ENCODE peak calls at places on chromosomes 13 and 19, in four cellular contexts. One of them, this sample, is unnamed.

GRCh38 chr13:50512602-50513527 is 330.6 kb downstream of the DLEU7 start:
- DNase-seq in AG04449: no peak
- DNase-seq in heart right ventricle: peak; percentile 65
- DNase-seq in activated CD4-positive, alpha-beta T cell treated with anti-CD3 and anti-CD28 coated beads for 48 hours: peak; percentile 43
- DNase-seq in this sample: no peak

GRCh38 chr19:49553451-49554271 is 25.9 kb downstream of the RCN3 start:
- DNase-seq in heart right ventricle: no peak
- DNase-seq in AG04449: peak; percentile 17
- DNase-seq in activated CD4-positive, alpha-beta T cell treated with anti-CD3 and anti-CD28 coated beads for 48 hours: peak; percentile 78
- DNase-seq in this sample: peak; percentile 45

GRCh38 chr13:87331178-87331577 is 340.0 kb upstream of the SLITRK5 start:
- DNase-seq in activated CD4-positive, alpha-beta T cell treated with anti-CD3 and anti-CD28 coated beads for 48 hours: no peak
- DNase-seq in AG04449: no peak
- DNase-seq in heart right ventricle: peak; percentile 17
- DNase-seq in this sample: no peak

GRCh38 chr13:76823969-76824368 is 62.2 kb downstream of the KCTD12 start:
- DNase-seq in AG04449: no peak
- DNase-seq in heart right ventricle: no peak
- DNase-seq in activated CD4-positive, alpha-beta T cell treated with anti-CD3 and anti-CD28 coated beads for 48 hours: no peak
- DNase-seq in this sample: no peak

GRCh38 chr13:113117956-113118327 is 4.7 kb upstream of the F10 start:
- DNase-seq in activated CD4-positive, alpha-beta T cell treated with anti-CD3 and anti-CD28 coated beads for 48 hours: no peak
- DNase-seq in AG04449: no peak
- DNase-seq in heart right ventricle: no peak
- DNase-seq in this sample: no peak

GRCh38 chr13:110107568-110108347 is 199.2 kb downstream of the COL4A1 start:
- DNase-seq in AG04449: no peak
- DNase-seq in heart right ventricle: no peak
- DNase-seq in activated CD4-positive, alpha-beta T cell treated with anti-CD3 and anti-CD28 coated beads for 48 hours: no peak
- DNase-seq in this sample: no peak

GRCh38 chr19:41951686-41952172 is 7.4 kb downstream of the RABAC1 start:
- DNase-seq in heart right ventricle: peak; percentile 82
- DNase-seq in AG04449: no peak
- DNase-seq in activated CD4-positive, alpha-beta T cell treated with anti-CD3 and anti-CD28 coated beads for 48 hours: peak; percentile 92
- DNase-seq in this sample: no peak

GRCh38 chr19:13899912-13900584 is 5.9 kb downstream of the BRME1 start:
- DNase-seq in AG04449: no peak
- DNase-seq in heart right ventricle: no peak
- DNase-seq in activated CD4-positive, alpha-beta T cell treated with anti-CD3 and anti-CD28 coated beads for 48 hours: no peak
- DNase-seq in this sample: no peak

GRCh38 chr19:5229778-5230165 is 110.8 kb downstream of the PTPRS start:
- DNase-seq in activated CD4-positive, alpha-beta T cell treated with anti-CD3 and anti-CD28 coated beads for 48 hours: no peak
- DNase-seq in AG04449: no peak
- DNase-seq in heart right ventricle: no peak
- DNase-seq in this sample: no peak

GRCh38 chr13:46045424-46045823 is 7.1 kb downstream of the ZC3H13 start:
- DNase-seq in AG04449: no peak
- DNase-seq in heart right ventricle: no peak
- DNase-seq in activated CD4-positive, alpha-beta T cell treated with anti-CD3 and anti-CD28 coated beads for 48 hours: no peak
- DNase-seq in this sample: no peak

GRCh38 chr13:53545340-53545941 is 516.8 kb downstream of the OLFM4 start:
- DNase-seq in AG04449: no peak
- DNase-seq in heart right ventricle: no peak
- DNase-seq in activated CD4-positive, alpha-beta T cell treated with anti-CD3 and anti-CD28 coated beads for 48 hours: no peak
- DNase-seq in this sample: no peak

GRCh38 chr19:32876236-32876918 is 6.8 kb upstream of the SLC7A9 start:
- DNase-seq in heart right ventricle: no peak
- DNase-seq in activated CD4-positive, alpha-beta T cell treated with anti-CD3 and anti-CD28 coated beads for 48 hours: no peak
- DNase-seq in AG04449: no peak
- DNase-seq in this sample: no peak

GRCh38 chr13:60182907-60183306 is 19.2 kb upstream of the DIAPH3 start:
- DNase-seq in heart right ventricle: no peak
- DNase-seq in activated CD4-positive, alpha-beta T cell treated with anti-CD3 and anti-CD28 coated beads for 48 hours: no peak
- DNase-seq in AG04449: no peak
- DNase-seq in this sample: no peak

GRCh38 chr19:40740747-40741146 is 9.5 kb downstream of the ACTMAP start:
- DNase-seq in activated CD4-positive, alpha-beta T cell treated with anti-CD3 and anti-CD28 coated beads for 48 hours: no peak
- DNase-seq in AG04449: no peak
- DNase-seq in heart right ventricle: no peak
- DNase-seq in this sample: peak; percentile 83

GRCh38 chr19:35901854-35902661 is at the start of gene HCST:
- DNase-seq in heart right ventricle: no peak
- DNase-seq in AG04449: no peak
- DNase-seq in activated CD4-positive, alpha-beta T cell treated with anti-CD3 and anti-CD28 coated beads for 48 hours: peak; percentile 36
- DNase-seq in this sample: peak; percentile 76

GRCh38 chr19:19224852-19225494 is 13.2 kb downstream of the NCAN start:
- DNase-seq in heart right ventricle: peak; percentile 57
- DNase-seq in activated CD4-positive, alpha-beta T cell treated with anti-CD3 and anti-CD28 coated beads for 48 hours: peak; percentile 82
- DNase-seq in AG04449: no peak
- DNase-seq in this sample: peak; percentile 6

GRCh38 chr19:55238030-55238429 is 9.5 kb upstream of the TMEM86B start:
- DNase-seq in activated CD4-positive, alpha-beta T cell treated with anti-CD3 and anti-CD28 coated beads for 48 hours: no peak
- DNase-seq in heart right ventricle: no peak
- DNase-seq in AG04449: no peak
- DNase-seq in this sample: no peak

GRCh38 chr13:42615691-42616090 is 41.7 kb downstream of the TNFSF11 start:
- DNase-seq in AG04449: no peak
- DNase-seq in activated CD4-positive, alpha-beta T cell treated with anti-CD3 and anti-CD28 coated beads for 48 hours: no peak
- DNase-seq in heart right ventricle: no peak
- DNase-seq in this sample: no peak

GRCh38 chr19:5976768-5977167 is 1.2 kb downstream of the RANBP3 start:
- DNase-seq in AG04449: no peak
- DNase-seq in activated CD4-positive, alpha-beta T cell treated with anti-CD3 and anti-CD28 coated beads for 48 hours: no peak
- DNase-seq in heart right ventricle: no peak
- DNase-seq in this sample: no peak

GRCh38 chr19:44677019-44677809 is 5.9 kb downstream of the CEACAM19 start:
- DNase-seq in heart right ventricle: no peak
- DNase-seq in AG04449: peak; percentile 42
- DNase-seq in activated CD4-positive, alpha-beta T cell treated with anti-CD3 and anti-CD28 coated beads for 48 hours: no peak
- DNase-seq in this sample: no peak

GRCh38 chr19:7815325-7815724 is 14.7 kb upstream of the EVI5L start:
- DNase-seq in activated CD4-positive, alpha-beta T cell treated with anti-CD3 and anti-CD28 coated beads for 48 hours: no peak
- DNase-seq in heart right ventricle: no peak
- DNase-seq in AG04449: no peak
- DNase-seq in this sample: no peak

GRCh38 chr13:33636955-33637670 is 180.8 kb upstream of the RFC3 start:
- DNase-seq in heart right ventricle: no peak
- DNase-seq in activated CD4-positive, alpha-beta T cell treated with anti-CD3 and anti-CD28 coated beads for 48 hours: no peak
- DNase-seq in AG04449: no peak
- DNase-seq in this sample: no peak

GRCh38 chr19:44846455-44847143 is 502 bp downstream of the NECTIN2 start:
- DNase-seq in AG04449: no peak
- DNase-seq in heart right ventricle: no peak
- DNase-seq in activated CD4-positive, alpha-beta T cell treated with anti-CD3 and anti-CD28 coated beads for 48 hours: no peak
- DNase-seq in this sample: no peak

GRCh38 chr13:48251616-48252081 is 18.6 kb downstream of the ITM2B start:
- DNase-seq in AG04449: peak; percentile 14
- DNase-seq in heart right ventricle: no peak
- DNase-seq in activated CD4-positive, alpha-beta T cell treated with anti-CD3 and anti-CD28 coated beads for 48 hours: no peak
- DNase-seq in this sample: peak; percentile 24

GRCh38 chr13:84400711-84401110 is 518.4 kb upstream of the SLITRK1 start:
- DNase-seq in AG04449: peak; percentile 52
- DNase-seq in activated CD4-positive, alpha-beta T cell treated with anti-CD3 and anti-CD28 coated beads for 48 hours: no peak
- DNase-seq in heart right ventricle: no peak
- DNase-seq in this sample: no peak

GRCh38 chr13:37621811-37622361 is 23.3 kb upstream of the POSTN start:
- DNase-seq in AG04449: peak; percentile 57
- DNase-seq in activated CD4-positive, alpha-beta T cell treated with anti-CD3 and anti-CD28 coated beads for 48 hours: no peak
- DNase-seq in heart right ventricle: no peak
- DNase-seq in this sample: peak; percentile 61

GRCh38 chr13:31522431-31522830 is 216.9 kb upstream of the RXFP2 start:
- DNase-seq in activated CD4-positive, alpha-beta T cell treated with anti-CD3 and anti-CD28 coated beads for 48 hours: no peak
- DNase-seq in AG04449: no peak
- DNase-seq in heart right ventricle: no peak
- DNase-seq in this sample: no peak

GRCh38 chr19:4647676-4648644 is 8.6 kb downstream of the TNFAIP8L1 start:
- DNase-seq in AG04449: no peak
- DNase-seq in heart right ventricle: peak; percentile 74
- DNase-seq in activated CD4-positive, alpha-beta T cell treated with anti-CD3 and anti-CD28 coated beads for 48 hours: no peak
- DNase-seq in this sample: no peak

GRCh38 chr19:11479470-11480080 is 1.3 kb downstream of the ELAVL3 start:
- DNase-seq in activated CD4-positive, alpha-beta T cell treated with anti-CD3 and anti-CD28 coated beads for 48 hours: peak; percentile 64
- DNase-seq in heart right ventricle: peak; percentile 38
- DNase-seq in AG04449: no peak
- DNase-seq in this sample: no peak

GRCh38 chr13:105363747-105364177 is 1171.7 kb downstream of the EFNB2 start:
- DNase-seq in AG04449: no peak
- DNase-seq in heart right ventricle: no peak
- DNase-seq in activated CD4-positive, alpha-beta T cell treated with anti-CD3 and anti-CD28 coated beads for 48 hours: no peak
- DNase-seq in this sample: no peak

GRCh38 chr13:41054212-41054877 is 7.0 kb upstream of the WBP4 start:
- DNase-seq in activated CD4-positive, alpha-beta T cell treated with anti-CD3 and anti-CD28 coated beads for 48 hours: peak; percentile 39
- DNase-seq in AG04449: no peak
- DNase-seq in heart right ventricle: no peak
- DNase-seq in this sample: no peak

GRCh38 chr19:29499921-29500590 is 25.7 kb upstream of the VSTM2B start:
- DNase-seq in AG04449: no peak
- DNase-seq in heart right ventricle: no peak
- DNase-seq in activated CD4-positive, alpha-beta T cell treated with anti-CD3 and anti-CD28 coated beads for 48 hours: no peak
- DNase-seq in this sample: no peak

GRCh38 chr13:74290324-74290773 is 156.1 kb upstream of the KLF12 start:
- DNase-seq in heart right ventricle: no peak
- DNase-seq in AG04449: no peak
- DNase-seq in activated CD4-positive, alpha-beta T cell treated with anti-CD3 and anti-CD28 coated beads for 48 hours: peak; percentile 36
- DNase-seq in this sample: peak; percentile 49

GRCh38 chr13:62320129-62320724 is 904.6 kb upstream of the PCDH20 start:
- DNase-seq in AG04449: no peak
- DNase-seq in activated CD4-positive, alpha-beta T cell treated with anti-CD3 and anti-CD28 coated beads for 48 hours: no peak
- DNase-seq in heart right ventricle: no peak
- DNase-seq in this sample: no peak